ENCODE peak calls at places on chromosomes 2 and 18, in five cellular contexts. J is BE2C, D is PC-3, X is trophoblast cell, H is HepG2. P is an unnamed sample.
A peak's percentile ranks its signal among the peaks of the same experiment; 100 is the strongest.

GRCh38 chr2:12416600-12416999 is 300.1 kb upstream of the TRIB2 start:
- DNase-seq in J (peak; percentile 48), D (peak; percentile 41), X (peak; percentile 6), H (peak; percentile 11), P (peak; percentile 68)

GRCh38 chr2:157468931-157469708 is 25.2 kb upstream of the CYTIP start:
- DNase-seq in J (no peak), D (peak; percentile 46), X (peak; percentile 73), H (no peak), P (no peak)

GRCh38 chr18:21851327-21851961 is 110.9 kb downstream of the MIB1 start:
- DNase-seq in J (no peak), D (peak; percentile 31), X (peak; percentile 21), H (no peak), P (no peak)

GRCh38 chr2:107525420-107525819 is 301.3 kb upstream of the RGPD4 start:
- DNase-seq in J (no peak), D (peak; percentile 75), X (no peak), H (no peak), P (peak; percentile 5)

GRCh38 chr2:173210270-173211196 is 134.9 kb downstream of the MAP3K20 start:
- DNase-seq in J (peak; percentile 50), D (peak; percentile 93), X (peak; percentile 94), H (peak; percentile 66), P (peak; percentile 66)

GRCh38 chr2:120934891-120935338 is 199.2 kb downstream of the GLI2 start:
- DNase-seq in J (no peak), D (peak; percentile 98), X (peak; percentile 75), H (peak; percentile 84), P (peak; percentile 90)

GRCh38 chr18:42094875-42095274 is 139.8 kb downstream of the PIK3C3 start:
- DNase-seq in J (no peak), D (no peak), X (peak; percentile 77), H (no peak), P (no peak)

GRCh38 chr2:215149894-215150293 is 11.5 kb upstream of the ABCA12 start:
- DNase-seq in J (no peak), D (no peak), X (no peak), H (no peak), P (no peak)

GRCh38 chr2:205405194-205405593 is 277.1 kb upstream of the NRP2 start:
- DNase-seq in J (no peak), D (peak; percentile 78), X (no peak), H (no peak), P (peak; percentile 14)

DNA sequence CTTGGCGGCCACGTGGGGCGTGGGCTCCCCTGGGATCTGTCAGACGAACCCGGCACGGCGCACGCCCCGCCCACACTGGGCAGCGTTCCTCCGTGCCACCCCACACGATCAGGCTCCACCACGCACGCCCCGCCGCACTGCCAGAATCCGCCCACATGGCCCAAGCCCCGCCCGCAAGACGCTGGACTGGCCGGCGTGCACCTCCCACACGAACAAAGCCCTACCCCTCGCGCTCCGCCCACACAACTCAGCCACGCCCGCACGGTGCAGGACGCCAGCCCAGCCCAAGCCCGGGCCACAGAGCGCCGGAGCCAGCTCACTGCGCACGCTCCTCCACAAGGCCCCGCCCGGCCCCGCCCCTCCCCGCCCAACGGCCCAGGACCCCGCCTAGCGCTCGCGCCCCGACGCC is 555 bp downstream of the TMEM18 start:
- DNase-seq in J (peak; percentile 96), D (peak; percentile 97), X (peak; percentile 99), H (peak; percentile 95), P (peak; percentile 96)
- H3K4me3 ChIP-seq in J (peak overlapping the region; percentile 61), D (peak overlapping the region; percentile 85), X (peak overlapping the region; percentile 91), H (peak overlapping the region; percentile 97), P (peak overlapping the region; percentile 51)

GRCh38 chr2:219490186-219490585 is 8.5 kb upstream of the GMPPA start:
- DNase-seq in J (no peak), D (no peak), X (no peak), H (no peak), P (no peak)
- H3K27me3 ChIP-seq in J (no peaks in the 10 kb centered on the region), D (no peaks in the 10 kb centered on the region), X (peaks cover 8% of the 10 kb centered on the region), H (peaks cover 41% of the 10 kb centered on the region), P (no peaks in the 10 kb centered on the region)

DNA sequence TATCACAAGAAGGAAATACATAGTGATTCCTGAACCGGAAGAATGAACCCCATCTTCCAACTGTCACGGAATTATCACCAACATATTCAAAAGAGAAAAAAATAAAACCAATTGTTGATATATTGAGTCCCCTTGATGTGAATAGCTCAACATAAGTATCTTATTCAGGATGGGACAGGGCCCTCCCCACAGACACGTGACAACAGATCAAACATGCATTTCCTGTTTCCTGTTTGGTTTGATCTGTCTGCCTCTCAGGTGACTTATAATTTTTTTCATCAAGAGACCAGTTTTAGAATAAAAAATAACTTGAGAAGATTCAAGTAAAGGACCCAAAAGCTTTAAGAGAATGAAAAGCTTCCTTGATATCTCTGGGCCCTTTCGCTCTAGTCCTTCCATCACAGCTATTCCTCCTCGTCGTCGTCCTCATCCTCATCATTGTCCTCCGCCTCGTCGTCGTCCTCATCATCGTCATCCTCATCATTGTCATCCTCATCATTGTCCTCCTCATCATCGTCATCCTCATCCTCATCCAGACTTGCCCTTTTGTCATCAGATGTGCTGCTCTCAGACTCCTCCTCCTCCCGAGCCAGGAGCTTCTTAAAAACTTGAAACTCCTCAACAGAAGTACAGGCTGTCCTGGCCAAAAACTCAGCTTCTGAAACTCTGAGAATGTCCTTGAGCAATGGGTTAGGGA is 6.3 kb downstream of the MTERF4 start:
- DNase-seq in J (no peak), D (no peak), X (no peak), H (no peak), P (no peak)
- H3K36me3 ChIP-seq in J (peaks cover 62% of the 10 kb centered on the region), D (no peaks in the 10 kb centered on the region), X (peaks cover 44% of the 10 kb centered on the region), H (peaks cover 58% of the 10 kb centered on the region), P (peaks cover 66% of the 10 kb centered on the region)

GRCh38 chr2:61181382-61182058 is 19.5 kb downstream of the C2orf74 start:
- DNase-seq in J (no peak), D (no peak), X (no peak), H (no peak), P (no peak)
- H3K4me3 ChIP-seq in J (no peak overlapping the region), D (no peak overlapping the region), X (no peak overlapping the region), H (no peak overlapping the region), P (no peak overlapping the region)

DNA sequence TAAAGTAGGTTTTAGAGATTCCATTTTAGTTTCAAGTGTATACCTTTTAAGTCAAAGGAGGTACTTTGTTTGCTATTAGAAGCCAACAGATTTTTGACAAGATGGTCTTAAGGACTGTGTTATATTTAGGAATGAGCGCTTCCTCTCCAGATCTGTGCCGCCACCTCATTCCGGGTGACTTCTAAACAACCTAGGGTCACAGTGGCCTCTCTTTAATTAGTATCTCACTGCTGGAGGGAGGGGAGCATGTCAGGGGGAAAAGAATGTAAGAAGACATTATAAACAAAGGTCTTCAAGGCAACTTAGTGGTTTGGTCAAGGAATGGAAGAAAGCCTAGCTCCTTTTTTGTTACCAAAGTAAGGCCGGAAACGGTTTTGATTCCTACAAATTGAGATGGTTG is 67.0 kb downstream of the RBMS1 start:
- DNase-seq in J (no peak), D (no peak), X (no peak), H (no peak), P (no peak)
- H3K27me3 ChIP-seq in J (no peaks in the 10 kb centered on the region), D (no peaks in the 10 kb centered on the region), X (no peaks in the 10 kb centered on the region), H (no peaks in the 10 kb centered on the region), P (no peaks in the 10 kb centered on the region)

GRCh38 chr18:13725566-13726227 is 661 bp downstream of the FAM210A start:
- DNase-seq in J (no peak), D (peak; percentile 21), X (no peak), H (peak; percentile 16), P (no peak)

GRCh38 chr18:13716916-13717315 is 9.4 kb downstream of the FAM210A start:
- DNase-seq in J (no peak), D (no peak), X (no peak), H (no peak), P (no peak)

DNA sequence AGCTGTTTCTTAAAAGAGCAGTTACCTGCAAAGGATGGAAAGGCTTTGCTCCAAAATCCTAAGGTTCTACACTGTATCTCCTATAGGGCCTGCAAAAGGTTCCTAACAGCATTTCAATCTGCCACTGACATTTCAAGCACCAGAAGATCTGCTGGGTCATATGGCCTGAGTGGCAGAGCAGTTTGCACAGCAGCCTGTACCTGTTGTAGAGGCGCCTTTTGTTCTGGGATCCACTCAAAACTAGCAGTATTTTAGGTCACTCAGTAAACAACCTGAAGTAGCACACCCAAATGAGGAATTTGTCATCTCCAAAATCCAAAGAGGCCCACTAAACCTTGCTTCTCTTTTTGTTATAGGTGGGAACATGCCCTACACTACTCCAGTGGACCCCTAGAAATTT is 6.2 kb downstream of the FAM210A start:
- DNase-seq in J (no peak), D (peak; percentile 5), X (no peak), H (no peak), P (no peak)
- H3K36me3 ChIP-seq in J (no peaks in the 10 kb centered on the region), D (peaks cover 39% of the 10 kb centered on the region), X (no peaks in the 10 kb centered on the region), H (peaks cover 25% of the 10 kb centered on the region), P (peaks cover 30% of the 10 kb centered on the region)

P was measured in MG63.